ENCODE peak calls at places on chromosomes 4 and X, in seven cellular contexts. C is astrocyte, D is fibroblast of lung, U is SK-N-SH, N is OCI-LY7, S is hepatocyte, L is PC-3. O is an unnamed sample.
A peak's percentile ranks its signal among the peaks of the same experiment; 100 is the strongest.

GRCh38 chr4:612749-613125 is 12.6 kb upstream of the PDE6B start:
- DNase-seq in C (no peak), D (no peak), U (no peak), N (no peak), S (no peak), L (no peak), O (no peak)

GRCh38 chr4:78545275-78546246 is 6.0 kb upstream of the ANXA3 start:
- DNase-seq in C (peak; percentile 62), D (peak; percentile 57), U (no peak), N (no peak), S (no peak), L (peak; percentile 31), O (no peak)

GRCh38 chrX:153226344-153227190 is 47.5 kb downstream of the MAGEA1 start:
- DNase-seq in C (peak; percentile 20), D (peak; percentile 76), U (no peak), N (no peak), S (peak; percentile 87), L (peak; percentile 67), O (peak; percentile 30)

GRCh38 chr4:52713456-52713937 is 37.7 kb downstream of the ERVMER34-1 start:
- DNase-seq in C (no peak), D (no peak), U (no peak), N (peak; percentile 48), S (peak; percentile 19), L (peak; percentile 19), O (no peak)

GRCh38 chr4:155854597-155855226 is 11.4 kb downstream of the ASIC5 start:
- DNase-seq in C (peak; percentile 70), D (peak; percentile 70), U (no peak), N (no peak), S (peak; percentile 32), L (no peak), O (no peak)

GRCh38 chr4:53014881-53015280 is 152.8 kb downstream of the RASL11B start:
- DNase-seq in C (no peak), D (no peak), U (no peak), N (no peak), S (no peak), L (no peak), O (no peak)

GRCh38 chrX:151789179-151789800 is 54.7 kb downstream of the CNGA2 start:
- DNase-seq in C (peak; percentile 95), D (peak; percentile 52), U (no peak), N (no peak), S (no peak), L (peak; percentile 63), O (peak; percentile 79)

GRCh38 chr4:152709675-152710438 is 30.1 kb upstream of the TMEM154 start:
- DNase-seq in C (peak; percentile 42), D (no peak), U (no peak), N (no peak), S (no peak), L (peak; percentile 87), O (peak; percentile 49)

GRCh38 chrX:103423955-103424640 is 47.8 kb downstream of the BEX3 start:
- DNase-seq in C (no peak), D (no peak), U (no peak), N (no peak), S (no peak), L (no peak), O (no peak)

GRCh38 chr4:173119818-173120217 is 48.8 kb upstream of the GALNT7 start:
- DNase-seq in C (peak; percentile 42), D (peak; percentile 3), U (no peak), N (no peak), S (no peak), L (peak; percentile 28), O (no peak)

GRCh38 chr4:146275370-146275769 is 61.0 kb downstream of the REELD1 start:
- DNase-seq in C (no peak), D (no peak), U (no peak), N (no peak), S (peak; percentile 22), L (no peak), O (no peak)

GRCh38 chrX:155819966-155820491 is 61.1 kb upstream of the VAMP7 start:
- DNase-seq in C (peak; percentile 75), D (peak; percentile 88), U (peak; percentile 49), N (peak; percentile 51), S (peak; percentile 84), L (peak; percentile 72), O (peak; percentile 71)

GRCh38 chr4:175413561-175413960 is 398.5 kb downstream of the GPM6A start:
- DNase-seq in C (peak; percentile 98), D (no peak), U (no peak), N (no peak), S (no peak), L (no peak), O (no peak)

GRCh38 chr4:96241819-96242218 is 401.9 kb downstream of the PDHA2 start:
- DNase-seq in C (no peak), D (no peak), U (no peak), N (no peak), S (no peak), L (no peak), O (no peak)

GRCh38 chr4:80361329-80361900 is 25.9 kb downstream of the CFAP299 start:
- DNase-seq in C (no peak), D (peak; percentile 53), U (peak; percentile 21), N (peak; percentile 76), S (peak; percentile 9), L (peak; percentile 68), O (no peak)

GRCh38 chr4:55993994-55994657 is 45.4 kb downstream of the CEP135 start:
- DNase-seq in C (no peak), D (no peak), U (no peak), N (no peak), S (no peak), L (no peak), O (no peak)

GRCh38 chr4:168200685-168201084 is 108.3 kb downstream of the ANXA10 start:
- DNase-seq in C (no peak), D (no peak), U (no peak), N (no peak), S (no peak), L (peak; percentile 78), O (no peak)

GRCh38 chr4:39976141-39976944 is 1.4 kb downstream of the PDS5A start:
- DNase-seq in C (peak; percentile 51), D (peak; percentile 85), U (peak; percentile 84), N (peak; percentile 85), S (peak; percentile 91), L (peak; percentile 68), O (peak; percentile 75)

GRCh38 chr4:75499900-75500299 is 14.3 kb downstream of the RCHY1 start:
- DNase-seq in C (no peak), D (no peak), U (no peak), N (no peak), S (no peak), L (no peak), O (no peak)

GRCh38 chrX:100969936-100970335 is 428 bp downstream of the ARL13A start:
- DNase-seq in C (no peak), D (no peak), U (peak; percentile 50), N (no peak), S (no peak), L (no peak), O (no peak)

DNA sequence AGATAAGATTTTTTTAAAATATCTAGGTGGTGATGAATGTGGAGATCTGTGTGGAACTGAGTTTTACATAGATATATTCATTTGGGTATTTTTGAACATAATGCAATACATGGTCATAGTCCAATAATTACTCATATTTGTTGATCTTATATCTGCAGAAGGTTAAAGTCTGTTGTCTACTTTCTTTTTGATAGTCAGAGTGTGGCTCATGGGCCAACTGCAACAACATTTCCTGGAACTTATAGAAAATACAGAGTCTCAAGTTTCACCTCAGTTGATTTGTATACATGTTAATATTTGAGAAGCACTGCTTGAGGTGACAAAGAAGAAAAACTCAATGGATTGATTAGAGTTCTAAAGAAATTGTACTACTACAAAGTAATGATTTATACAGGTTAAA is 408.4 kb downstream of the ARAP2 start:
- DNase-seq in C (no peak), D (no peak), U (no peak), N (no peak), S (no peak), L (no peak), O (no peak)
- H2AFZ ChIP-seq in C (no peak overlapping the region), D (no peak overlapping the region), U (no peak overlapping the region), N (no peak overlapping the region), S (no peak overlapping the region), L (no peak overlapping the region), O (no peak overlapping the region)

GRCh38 chrX:39437670-39438441 is 636.6 kb downstream of the MID1IP1 start:
- DNase-seq in C (no peak), D (no peak), U (no peak), N (no peak), S (no peak), L (no peak), O (no peak)

GRCh38 chrX:39439910-39440733 is 638.9 kb downstream of the MID1IP1 start:
- DNase-seq in C (no peak), D (no peak), U (no peak), N (no peak), S (no peak), L (no peak), O (no peak)

GRCh38 chrX:39440734-39441305 is 639.6 kb downstream of the MID1IP1 start:
- DNase-seq in C (no peak), D (no peak), U (no peak), N (no peak), S (no peak), L (no peak), O (no peak)

GRCh38 chrX:39442332-39442731 is 641.1 kb downstream of the MID1IP1 start:
- DNase-seq in C (no peak), D (no peak), U (no peak), N (no peak), S (no peak), L (no peak), O (no peak)

GRCh38 chrX:39438603-39439602 is 637.6 kb downstream of the MID1IP1 start:
- DNase-seq in C (no peak), D (no peak), U (no peak), N (no peak), S (no peak), L (no peak), O (no peak)
- TF ChIP-seq CTCF in C (no peak), D (peak; percentile 11), U (peak; percentile 9), N (peak; percentile 25), S (peak; percentile 30), L (no peak), O (no peak)

DNA sequence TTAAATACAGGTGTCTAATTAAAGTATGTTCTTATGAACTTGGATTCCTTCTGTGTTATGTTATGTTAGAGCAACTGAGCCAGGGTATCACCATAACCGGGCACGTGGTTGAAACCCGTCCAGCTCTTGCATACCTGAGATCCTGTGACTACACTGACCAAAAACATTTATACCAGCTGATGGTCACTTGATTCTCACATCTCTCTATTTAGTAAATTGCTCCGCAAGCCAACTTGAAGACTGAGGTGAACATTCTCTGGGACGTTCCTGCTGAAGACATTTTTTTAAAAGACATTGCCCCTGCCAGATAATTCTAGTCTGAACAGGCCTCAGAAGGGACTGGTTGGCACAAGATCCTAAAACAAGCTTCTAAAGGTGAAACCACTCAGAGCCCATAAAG is 550.0 kb upstream of the DIPK2B start:
- DNase-seq in C (peak; percentile 50), D (no peak), U (no peak), N (no peak), S (no peak), L (no peak), O (no peak)
- H3K4me1 ChIP-seq in C (peaks cover 55% of the 10 kb centered on the region), D (peaks cover 17% of the 10 kb centered on the region), U (no peaks in the 10 kb centered on the region), N (no peaks in the 10 kb centered on the region), S (peaks cover 3% of the 10 kb centered on the region), L (peaks cover 90% of the 10 kb centered on the region), O (no peaks in the 10 kb centered on the region)

DNA sequence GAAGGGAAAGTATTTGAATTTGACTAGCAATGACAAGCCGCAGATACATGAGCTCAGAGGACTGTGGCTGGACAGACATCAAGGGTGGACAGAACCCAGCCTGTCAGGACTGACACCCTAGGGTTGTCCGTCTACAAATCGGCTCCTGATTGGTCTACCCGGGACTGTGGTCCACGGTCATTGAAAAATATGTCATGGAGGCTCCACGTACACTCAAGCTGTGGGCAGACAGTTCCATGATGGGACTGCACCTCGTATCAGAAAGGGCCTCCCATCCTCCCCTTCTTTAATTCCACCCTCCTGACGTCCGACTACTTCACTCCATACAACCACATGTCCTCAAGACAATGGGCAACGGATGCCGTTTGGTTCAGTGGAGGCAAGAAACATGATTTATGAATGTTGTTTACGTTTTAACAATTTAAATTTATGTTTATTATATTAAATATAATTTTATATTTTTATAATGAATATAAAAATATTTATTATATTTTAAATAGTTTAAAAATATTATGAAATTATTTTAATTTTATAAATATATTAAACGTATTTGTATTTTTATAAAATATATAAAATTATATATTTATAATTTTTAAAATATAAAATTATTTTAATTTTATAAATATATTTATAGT is 58.0 kb upstream of the SHOX start:
- DNase-seq in C (no peak), D (no peak), U (no peak), N (no peak), S (no peak), L (no peak), O (no peak)
- H2AFZ ChIP-seq in C (no peak overlapping the region), D (no peak overlapping the region), U (no peak overlapping the region), N (no peak overlapping the region), S (no peak overlapping the region), L (no peak overlapping the region), O (no peak overlapping the region)